ENCODE peak calls at places on chromosomes 7 and 10, in ten cellular contexts. F is PC-3, A is brain microvascular endothelial cell, B is colonic mucosa, L is BJ, P is A673, I is prostate gland, S is foreskin fibroblast, V is AG04450, K is cardiac fibroblast. W is an unnamed sample.

GRCh38 chr10:11670311-11670825 is 58.9 kb upstream of the USP6NL start:
- DNase-seq in F (no peak), A (no peak), B (no peak), L (no peak), P (no peak), I (no peak), S (no peak), V (no peak), K (no peak), W (no peak)

GRCh38 chr7:86930554-86931307 is 128.7 kb downstream of the ELAPOR2 start:
- DNase-seq in F (no peak), A (no peak), B (no peak), L (no peak), P (no peak), I (no peak), S (peak), V (no peak), K (no peak), W (no peak)

GRCh38 chr10:101536800-101537199 is 51.3 kb downstream of the POLL start:
- DNase-seq in F (peak), A (no peak), B (no peak), L (no peak), P (peak), I (no peak), S (peak), V (no peak), K (peak), W (no peak)

GRCh38 chr7:122702872-122703510 is at the start of gene RNF148:
- DNase-seq in F (no peak), A (no peak), B (no peak), L (no peak), P (no peak), I (no peak), S (no peak), V (no peak), K (no peak), W (no peak)

GRCh38 chr10:127024655-127025054 is 119.4 kb downstream of the DOCK1 start:
- DNase-seq in F (no peak), A (no peak), B (no peak), L (peak), P (no peak), I (peak), S (peak), V (no peak), K (no peak), W (no peak)

GRCh38 chr10:114408968-114409444 is 4.7 kb upstream of the AFAP1L2 start:
- DNase-seq in F (no peak), A (no peak), B (no peak), L (no peak), P (no peak), I (no peak), S (peak), V (no peak), K (peak), W (no peak)

GRCh38 chr10:103273026-103273425 is 3.9 kb upstream of the INA start:
- DNase-seq in F (peak), A (peak), B (no peak), L (peak), P (peak), I (no peak), S (peak), V (peak), K (peak), W (peak)

GRCh38 chr7:141522657-141523342 is 28.4 kb upstream of the AGK start:
- DNase-seq in F (no peak), A (no peak), B (no peak), L (no peak), P (no peak), I (no peak), S (no peak), V (no peak), K (no peak), W (no peak)

GRCh38 chr7:78398576-78398975 is 600.0 kb downstream of the PHTF2 start:
- DNase-seq in F (no peak), A (no peak), B (no peak), L (no peak), P (no peak), I (no peak), S (no peak), V (no peak), K (no peak), W (no peak)

GRCh38 chr7:79953130-79953529 is 181.5 kb upstream of the GNAI1 start:
- DNase-seq in F (no peak), A (no peak), B (no peak), L (no peak), P (no peak), I (no peak), S (no peak), V (no peak), K (no peak), W (no peak)

GRCh38 chr10:44981172-44982113 is 2.8 kb upstream of the DEPP1 start:
- DNase-seq in F (peak), A (peak), B (no peak), L (peak), P (no peak), I (no peak), S (peak), V (peak), K (peak), W (peak)

GRCh38 chr7:91165846-91166230 is 98.4 kb upstream of the FZD1 start:
- DNase-seq in F (no peak), A (no peak), B (no peak), L (no peak), P (no peak), I (no peak), S (peak), V (no peak), K (no peak), W (no peak)

GRCh38 chr10:116765549-116766162 is 23.3 kb upstream of the HSPA12A start:
- DNase-seq in F (no peak), A (no peak), B (peak), L (no peak), P (peak), I (no peak), S (no peak), V (no peak), K (no peak), W (no peak)

GRCh38 chr10:71314028-71314693 is 4.9 kb upstream of the SLC29A3 start:
- DNase-seq in F (peak), A (no peak), B (no peak), L (no peak), P (peak), I (peak), S (peak), V (no peak), K (peak), W (no peak)

GRCh38 chr7:142384508-142384922 is 126.7 kb upstream of the PRSS58 start:
- DNase-seq in F (peak), A (no peak), B (no peak), L (peak), P (no peak), I (no peak), S (peak), V (no peak), K (peak), W (peak)

GRCh38 chr7:149584530-149584929 is 86.9 kb upstream of the ZNF746 start:
- DNase-seq in F (no peak), A (no peak), B (no peak), L (no peak), P (no peak), I (no peak), S (no peak), V (no peak), K (no peak), W (no peak)

GRCh38 chr10:6108631-6109443 is 20.0 kb downstream of the RBM17 start:
- DNase-seq in F (peak), A (no peak), B (peak), L (no peak), P (peak), I (no peak), S (peak), V (no peak), K (peak), W (no peak)

GRCh38 chr7:78296689-78297371 is 498.3 kb downstream of the PHTF2 start:
- DNase-seq in F (peak), A (no peak), B (peak), L (no peak), P (no peak), I (no peak), S (no peak), V (no peak), K (no peak), W (no peak)

GRCh38 chr7:1289681-1290261 is 57.1 kb downstream of the UNCX start:
- DNase-seq in F (peak), A (no peak), B (no peak), L (no peak), P (no peak), I (no peak), S (no peak), V (no peak), K (no peak), W (no peak)

GRCh38 chr10:129968937-129969527 is 5.0 kb upstream of the EBF3 start:
- DNase-seq in F (peak), A (peak), B (peak), L (no peak), P (peak), I (no peak), S (peak), V (no peak), K (peak), W (no peak)
- TF ChIP-seq CTCF in F (peak), A (peak), B (peak), L (peak), P (peak), I (peak), S (peak), V (peak), K (peak), W (peak)

GRCh38 chr10:80200259-80200658 is 5.1 kb downstream of the ANXA11 start:
- DNase-seq in F (no peak), A (no peak), B (no peak), L (no peak), P (no peak), I (no peak), S (no peak), V (no peak), K (no peak), W (no peak)
- TF ChIP-seq CTCF in F (no peak), A (no peak), B (no peak), L (no peak), P (no peak), I (no peak), S (no peak), V (no peak), K (no peak), W (no peak)

GRCh38 chr10:35640474-35640873 is 1.6 kb downstream of the FZD8 start:
- DNase-seq in F (peak), A (peak), B (peak), L (no peak), P (peak), I (peak), S (peak), V (peak), K (peak), W (no peak)
- TF ChIP-seq CTCF in F (peak), A (peak), B (no peak), L (peak), P (peak), I (peak), S (peak), V (peak), K (no peak), W (peak)

DNA sequence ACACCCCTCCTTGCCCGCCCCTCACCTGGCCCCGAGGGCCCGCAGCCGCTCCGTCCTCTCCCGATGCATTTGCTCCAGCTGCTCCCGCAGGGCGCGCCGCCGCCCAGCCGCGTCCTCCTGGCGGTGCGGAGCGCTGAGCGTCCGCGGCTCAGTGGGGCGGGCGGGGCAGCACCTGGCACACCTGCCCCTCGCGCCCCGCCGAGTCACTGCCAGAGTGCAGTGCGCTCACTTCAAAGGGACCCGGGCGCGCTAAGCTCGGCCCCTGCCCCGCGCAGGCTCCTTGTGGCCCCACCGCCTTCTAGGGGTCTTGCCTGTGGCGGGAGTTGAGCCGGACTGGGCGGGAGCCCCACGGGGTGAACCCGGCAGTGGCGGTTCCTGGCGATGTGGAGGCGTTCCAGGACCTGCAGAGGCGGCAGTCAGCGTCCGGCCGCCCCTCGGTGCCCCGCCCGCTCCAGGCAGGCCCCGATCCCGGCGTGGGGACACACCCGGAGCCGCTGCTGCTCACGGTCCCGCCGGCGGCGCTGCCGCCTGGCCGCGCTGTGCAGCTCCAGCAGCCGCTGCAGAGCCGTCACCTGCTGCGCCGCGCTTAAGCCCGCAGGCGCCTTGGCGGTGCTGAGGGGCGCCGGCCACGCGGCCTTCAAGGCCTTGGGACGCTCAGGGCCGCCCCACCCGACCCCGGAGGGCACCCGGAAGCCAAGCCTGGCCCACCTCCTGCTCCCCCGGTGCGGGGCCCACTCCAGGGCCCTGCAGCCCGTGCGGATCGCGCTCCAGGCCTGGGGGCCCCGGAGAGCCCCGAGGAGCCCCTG is 6.7 kb downstream of the ATP6V1F start:
- DNase-seq in F (peak), A (no peak), B (peak), L (no peak), P (peak), I (peak), S (peak), V (no peak), K (peak), W (no peak)
- TF ChIP-seq CTCF in F (no peak), A (peak), B (no peak), L (no peak), P (peak), I (peak), S (peak), V (peak), K (no peak), W (no peak)

GRCh38 chr10:91040343-91040742 is 119.5 kb upstream of the ANKRD1 start:
- DNase-seq in F (no peak), A (no peak), B (no peak), L (no peak), P (no peak), I (no peak), S (no peak), V (no peak), K (no peak), W (no peak)

GRCh38 chr10:91046891-91047290 is 126.0 kb upstream of the ANKRD1 start:
- DNase-seq in F (no peak), A (no peak), B (no peak), L (no peak), P (no peak), I (no peak), S (no peak), V (no peak), K (no peak), W (no peak)

GRCh38 chr10:91042069-91042468 is 121.2 kb upstream of the ANKRD1 start:
- DNase-seq in F (no peak), A (no peak), B (no peak), L (no peak), P (no peak), I (no peak), S (peak), V (no peak), K (no peak), W (no peak)

GRCh38 chr10:91048380-91048779 is 127.5 kb upstream of the ANKRD1 start:
- DNase-seq in F (no peak), A (no peak), B (no peak), L (no peak), P (no peak), I (no peak), S (no peak), V (no peak), K (no peak), W (no peak)

DNA sequence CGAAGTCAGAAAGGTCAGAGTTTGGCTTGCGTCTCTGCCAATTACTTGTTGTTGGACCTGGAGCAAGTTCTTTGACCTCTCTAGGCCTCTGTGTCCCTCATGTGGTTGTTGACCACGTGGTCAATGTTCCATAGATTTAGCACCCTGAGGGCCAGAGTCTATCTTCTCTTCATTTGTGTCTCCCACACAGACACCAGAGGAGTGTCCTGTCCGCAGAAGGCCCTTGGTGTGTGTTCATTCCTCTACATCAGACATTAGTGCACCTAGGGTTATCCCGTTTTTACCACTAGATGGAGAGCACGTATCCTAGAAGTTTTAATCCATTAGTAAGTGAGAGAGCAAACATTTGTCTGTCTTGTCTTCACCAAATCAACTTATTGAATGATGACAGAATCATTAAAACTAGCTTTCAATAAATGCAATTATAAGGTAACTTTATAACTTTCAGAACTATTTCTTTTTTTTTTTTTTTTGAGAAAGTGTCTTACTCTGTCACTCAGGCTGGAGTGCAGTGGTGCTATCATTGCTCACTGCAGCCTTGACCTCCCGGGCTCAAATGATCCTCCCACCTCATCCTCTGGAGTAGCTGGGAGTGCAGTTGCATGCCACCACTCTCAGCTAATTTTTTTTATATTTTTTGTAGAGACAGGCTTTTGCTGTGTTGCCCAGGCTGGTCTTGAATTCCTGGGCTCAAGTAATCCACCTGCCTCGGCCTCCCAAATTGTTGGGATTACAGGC is 122.5 kb upstream of the ANKRD1 start:
- DNase-seq in F (peak), A (peak), B (no peak), L (no peak), P (peak), I (no peak), S (peak), V (no peak), K (peak), W (no peak)
- TF ChIP-seq CTCF in F (peak), A (peak), B (no peak), L (peak), P (peak), I (peak), S (peak), V (peak), K (peak), W (peak)

GRCh38 chr10:23194966-23195845 is 3.1 kb downstream of the PTF1A start:
- DNase-seq in F (no peak), A (no peak), B (no peak), L (no peak), P (no peak), I (no peak), S (no peak), V (no peak), K (no peak), W (no peak)

GRCh38 chr10:23195846-23196200 is 3.7 kb downstream of the PTF1A start:
- DNase-seq in F (no peak), A (no peak), B (no peak), L (no peak), P (no peak), I (no peak), S (no peak), V (no peak), K (no peak), W (no peak)

GRCh38 chr10:23192741-23193434 is 776 bp downstream of the PTF1A start:
- DNase-seq in F (no peak), A (no peak), B (no peak), L (no peak), P (peak), I (no peak), S (no peak), V (no peak), K (no peak), W (no peak)

GRCh38 chr10:23193435-23194074 is 1.4 kb downstream of the PTF1A start:
- DNase-seq in F (no peak), A (no peak), B (no peak), L (no peak), P (no peak), I (no peak), S (no peak), V (no peak), K (no peak), W (no peak)

GRCh38 chr10:23194471-23194965 is 2.4 kb downstream of the PTF1A start:
- DNase-seq in F (no peak), A (no peak), B (no peak), L (no peak), P (no peak), I (no peak), S (no peak), V (no peak), K (no peak), W (no peak)
- TF ChIP-seq CTCF in F (no peak), A (no peak), B (no peak), L (no peak), P (no peak), I (no peak), S (no peak), V (no peak), K (no peak), W (no peak)

GRCh38 chr10:110192552-110192951 is 14.9 kb upstream of the MXI1 start:
- DNase-seq in F (no peak), A (no peak), B (no peak), L (no peak), P (no peak), I (no peak), S (no peak), V (no peak), K (peak), W (no peak)
- TF ChIP-seq CTCF in F (peak), A (peak), B (no peak), L (no peak), P (peak), I (no peak), S (no peak), V (peak), K (no peak), W (peak)

GRCh38 chr7:73887762-73888161 is 26.8 kb downstream of the TMEM270 start:
- DNase-seq in F (no peak), A (no peak), B (no peak), L (no peak), P (no peak), I (no peak), S (no peak), V (no peak), K (no peak), W (no peak)

GRCh38 chr7:73885433-73885974 is 24.5 kb downstream of the TMEM270 start:
- DNase-seq in F (no peak), A (no peak), B (no peak), L (no peak), P (no peak), I (no peak), S (no peak), V (no peak), K (no peak), W (no peak)

GRCh38 chr7:73882060-73882428 is 21.1 kb downstream of the TMEM270 start:
- DNase-seq in F (no peak), A (no peak), B (no peak), L (no peak), P (no peak), I (no peak), S (no peak), V (no peak), K (no peak), W (no peak)

GRCh38 chr7:73890541-73891147 is 29.7 kb downstream of the TMEM270 start:
- DNase-seq in F (no peak), A (no peak), B (no peak), L (no peak), P (no peak), I (no peak), S (no peak), V (no peak), K (no peak), W (no peak)

DNA sequence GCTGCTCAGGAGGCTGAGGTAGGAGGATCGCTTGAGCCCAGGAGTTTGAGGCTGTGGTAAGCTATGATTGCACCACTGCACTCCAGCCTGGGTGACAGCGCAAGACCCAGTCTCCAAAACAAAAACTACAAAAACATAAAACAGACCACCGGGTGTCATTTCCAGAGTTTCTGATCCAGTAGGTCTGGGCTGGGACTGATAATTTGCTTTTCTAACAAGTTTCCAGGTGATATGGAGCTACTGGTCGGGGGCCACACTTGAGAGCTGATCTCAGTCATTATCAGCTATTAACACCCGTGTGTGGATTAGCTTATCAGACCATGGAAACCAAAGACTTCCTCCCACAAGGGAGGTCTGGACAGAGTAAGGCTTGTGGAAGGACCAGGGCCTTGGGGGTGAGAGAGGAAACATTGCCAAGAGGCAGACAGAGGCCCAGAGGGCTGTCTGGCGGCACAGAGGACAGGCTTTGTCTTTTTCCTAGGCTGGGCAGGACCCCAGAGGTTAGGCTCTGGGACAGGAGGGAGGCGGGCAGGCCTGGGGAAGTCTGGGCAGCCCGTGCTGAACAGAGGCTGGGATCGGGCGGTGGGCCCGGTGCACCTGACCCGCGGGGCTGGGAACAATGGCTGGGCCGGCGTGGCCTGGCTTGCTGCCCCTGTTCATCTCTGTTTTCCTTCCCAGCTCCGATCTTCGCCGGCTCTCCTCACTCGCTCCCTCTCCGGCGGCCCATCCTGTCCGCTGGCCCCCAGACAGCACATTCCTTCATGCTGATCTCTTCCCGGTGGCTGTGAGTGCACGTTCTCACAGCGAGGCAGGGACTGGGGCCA is 25.2 kb downstream of the TMEM270 start:
- DNase-seq in F (no peak), A (peak), B (no peak), L (no peak), P (no peak), I (peak), S (peak), V (no peak), K (peak), W (no peak)
- TF ChIP-seq CTCF in F (no peak), A (no peak), B (no peak), L (no peak), P (no peak), I (no peak), S (no peak), V (no peak), K (no peak), W (no peak)

GRCh38 chr7:23654508-23654907 is 25.5 kb upstream of the FAM221A start:
- DNase-seq in F (peak), A (peak), B (peak), L (no peak), P (peak), I (peak), S (peak), V (no peak), K (peak), W (no peak)
- TF ChIP-seq CTCF in F (peak), A (peak), B (peak), L (peak), P (peak), I (peak), S (peak), V (peak), K (peak), W (peak)